ENCODE peak calls at places on chromosome 11, in five cellular contexts. One of them, this sample, is unnamed.

GRCh38 chr11:76939219-76939631 is 78.5 kb downstream of the ACER3 start:
- DNase-seq in heart right ventricle: no peak
- DNase-seq in pancreas: no peak
- DNase-seq in PC-3: peak; percentile 89
- DNase-seq in CD4-positive, alpha-beta memory T cell: no peak
- DNase-seq in this sample: no peak

GRCh38 chr11:126115820-126116319 is 53.2 kb upstream of the CDON start:
- DNase-seq in heart right ventricle: peak; percentile 64
- DNase-seq in pancreas: peak; percentile 81
- DNase-seq in PC-3: peak; percentile 88
- DNase-seq in CD4-positive, alpha-beta memory T cell: no peak
- DNase-seq in this sample: no peak

GRCh38 chr11:33317662-33318061 is 60.5 kb downstream of the HIPK3 start:
- DNase-seq in heart right ventricle: no peak
- DNase-seq in pancreas: no peak
- DNase-seq in PC-3: peak; percentile 24
- DNase-seq in CD4-positive, alpha-beta memory T cell: no peak
- DNase-seq in this sample: no peak

GRCh38 chr11:66237867-66238266 is 30.6 kb upstream of the RAB1B start:
- DNase-seq in heart right ventricle: no peak
- DNase-seq in pancreas: no peak
- DNase-seq in PC-3: no peak
- DNase-seq in CD4-positive, alpha-beta memory T cell: no peak
- DNase-seq in this sample: no peak

GRCh38 chr11:93444671-93445073 is 98.5 kb downstream of the SMCO4 start:
- DNase-seq in heart right ventricle: no peak
- DNase-seq in pancreas: no peak
- DNase-seq in PC-3: peak; percentile 96
- DNase-seq in CD4-positive, alpha-beta memory T cell: peak; percentile 34
- DNase-seq in this sample: peak; percentile 49

GRCh38 chr11:78981153-78981552 is 406.5 kb upstream of the NARS2 start:
- DNase-seq in heart right ventricle: no peak
- DNase-seq in pancreas: no peak
- DNase-seq in PC-3: no peak
- DNase-seq in CD4-positive, alpha-beta memory T cell: no peak
- DNase-seq in this sample: no peak

GRCh38 chr11:113398669-113399430 is 11.3 kb downstream of the ANKK1 start:
- DNase-seq in heart right ventricle: no peak
- DNase-seq in pancreas: no peak
- DNase-seq in PC-3: no peak
- DNase-seq in CD4-positive, alpha-beta memory T cell: no peak
- DNase-seq in this sample: no peak

GRCh38 chr11:111310723-111311122 is 12.4 kb downstream of the POU2AF3 start:
- DNase-seq in heart right ventricle: no peak
- DNase-seq in pancreas: no peak
- DNase-seq in PC-3: no peak
- DNase-seq in CD4-positive, alpha-beta memory T cell: no peak
- DNase-seq in this sample: no peak

GRCh38 chr11:126188332-126189108 is 22.9 kb downstream of the RPUSD4 start:
- DNase-seq in heart right ventricle: no peak
- DNase-seq in pancreas: no peak
- DNase-seq in PC-3: no peak
- DNase-seq in CD4-positive, alpha-beta memory T cell: no peak
- DNase-seq in this sample: no peak

GRCh38 chr11:11520231-11521015 is 101.4 kb downstream of the GALNT18 start:
- DNase-seq in heart right ventricle: no peak
- DNase-seq in pancreas: no peak
- DNase-seq in PC-3: no peak
- DNase-seq in CD4-positive, alpha-beta memory T cell: no peak
- DNase-seq in this sample: no peak

GRCh38 chr11:33687733-33688479 is 12.7 kb downstream of the C11orf91 start:
- DNase-seq in heart right ventricle: no peak
- DNase-seq in pancreas: no peak
- DNase-seq in PC-3: peak; percentile 82
- DNase-seq in CD4-positive, alpha-beta memory T cell: no peak
- DNase-seq in this sample: peak; percentile 72

GRCh38 chr11:78961186-78961782 is 386.6 kb upstream of the NARS2 start:
- DNase-seq in heart right ventricle: no peak
- DNase-seq in pancreas: no peak
- DNase-seq in PC-3: peak; percentile 96
- DNase-seq in CD4-positive, alpha-beta memory T cell: no peak
- DNase-seq in this sample: no peak

GRCh38 chr11:83819936-83820549 is 533.9 kb upstream of the CCDC90B start:
- DNase-seq in heart right ventricle: no peak
- DNase-seq in pancreas: no peak
- DNase-seq in PC-3: peak; percentile 80
- DNase-seq in CD4-positive, alpha-beta memory T cell: no peak
- DNase-seq in this sample: no peak

GRCh38 chr11:64553554-64554201 is 37.3 kb upstream of the SLC22A12 start:
- DNase-seq in heart right ventricle: peak; percentile 70
- DNase-seq in pancreas: peak; percentile 73
- DNase-seq in PC-3: peak; percentile 65
- DNase-seq in CD4-positive, alpha-beta memory T cell: peak; percentile 45
- DNase-seq in this sample: peak; percentile 60

GRCh38 chr11:34346551-34346950 is 11.3 kb downstream of the ABTB2 start:
- DNase-seq in heart right ventricle: no peak
- DNase-seq in pancreas: no peak
- DNase-seq in PC-3: no peak
- DNase-seq in CD4-positive, alpha-beta memory T cell: no peak
- DNase-seq in this sample: no peak

GRCh38 chr11:96013459-96014213 is 89.7 kb upstream of the MTMR2 start:
- DNase-seq in heart right ventricle: no peak
- DNase-seq in pancreas: no peak
- DNase-seq in PC-3: no peak
- DNase-seq in CD4-positive, alpha-beta memory T cell: no peak
- DNase-seq in this sample: no peak

GRCh38 chr11:103878646-103879045 is 157.8 kb upstream of the DDI1 start:
- DNase-seq in heart right ventricle: no peak
- DNase-seq in pancreas: no peak
- DNase-seq in PC-3: no peak
- DNase-seq in CD4-positive, alpha-beta memory T cell: no peak
- DNase-seq in this sample: no peak

GRCh38 chr11:35237860-35238715 is 99.1 kb downstream of the CD44 start:
- DNase-seq in heart right ventricle: no peak
- DNase-seq in pancreas: no peak
- DNase-seq in PC-3: peak; percentile 59
- DNase-seq in CD4-positive, alpha-beta memory T cell: peak; percentile 55
- DNase-seq in this sample: peak; percentile 31

GRCh38 chr11:31214337-31214736 is 155.2 kb downstream of the DCDC1 start:
- DNase-seq in heart right ventricle: no peak
- DNase-seq in pancreas: no peak
- DNase-seq in PC-3: no peak
- DNase-seq in CD4-positive, alpha-beta memory T cell: no peak
- DNase-seq in this sample: no peak

GRCh38 chr11:91459840-91460239 is 764.8 kb upstream of the FAT3 start:
- DNase-seq in heart right ventricle: no peak
- DNase-seq in pancreas: no peak
- DNase-seq in PC-3: peak; percentile 57
- DNase-seq in CD4-positive, alpha-beta memory T cell: no peak
- DNase-seq in this sample: no peak

GRCh38 chr11:64415286-64415685 is 56.3 kb downstream of the RPS6KA4 start:
- DNase-seq in heart right ventricle: no peak
- DNase-seq in pancreas: no peak
- DNase-seq in PC-3: no peak
- DNase-seq in CD4-positive, alpha-beta memory T cell: no peak
- DNase-seq in this sample: no peak

GRCh38 chr11:27416568-27417176 is 53.7 kb upstream of the CCDC34 start:
- DNase-seq in heart right ventricle: no peak
- DNase-seq in pancreas: no peak
- DNase-seq in PC-3: peak; percentile 75
- DNase-seq in CD4-positive, alpha-beta memory T cell: no peak
- DNase-seq in this sample: no peak

GRCh38 chr11:130693543-130693942 is 222.7 kb downstream of the SNX19 start:
- DNase-seq in heart right ventricle: no peak
- DNase-seq in pancreas: no peak
- DNase-seq in PC-3: no peak
- DNase-seq in CD4-positive, alpha-beta memory T cell: no peak
- DNase-seq in this sample: no peak

GRCh38 chr11:83092488-83093384 is 21.0 kb upstream of the RAB30 start:
- DNase-seq in heart right ventricle: no peak
- DNase-seq in pancreas: peak; percentile 68
- DNase-seq in PC-3: peak; percentile 96
- DNase-seq in CD4-positive, alpha-beta memory T cell: no peak
- DNase-seq in this sample: no peak

GRCh38 chr11:45400594-45400993 is 114.5 kb upstream of the SYT13 start:
- DNase-seq in heart right ventricle: no peak
- DNase-seq in pancreas: no peak
- DNase-seq in PC-3: peak; percentile 7
- DNase-seq in CD4-positive, alpha-beta memory T cell: no peak
- DNase-seq in this sample: no peak

GRCh38 chr11:121309688-121310087 is 17.1 kb downstream of the SC5D start:
- DNase-seq in heart right ventricle: no peak
- DNase-seq in pancreas: no peak
- DNase-seq in PC-3: no peak
- DNase-seq in CD4-positive, alpha-beta memory T cell: no peak
- DNase-seq in this sample: no peak

GRCh38 chr11:121312483-121312882 is 19.9 kb downstream of the SC5D start:
- DNase-seq in heart right ventricle: no peak
- DNase-seq in pancreas: no peak
- DNase-seq in PC-3: no peak
- DNase-seq in CD4-positive, alpha-beta memory T cell: no peak
- DNase-seq in this sample: no peak

GRCh38 chr11:121310908-121311307 is 18.3 kb downstream of the SC5D start:
- DNase-seq in heart right ventricle: no peak
- DNase-seq in pancreas: no peak
- DNase-seq in PC-3: no peak
- DNase-seq in CD4-positive, alpha-beta memory T cell: no peak
- DNase-seq in this sample: no peak

DNA sequence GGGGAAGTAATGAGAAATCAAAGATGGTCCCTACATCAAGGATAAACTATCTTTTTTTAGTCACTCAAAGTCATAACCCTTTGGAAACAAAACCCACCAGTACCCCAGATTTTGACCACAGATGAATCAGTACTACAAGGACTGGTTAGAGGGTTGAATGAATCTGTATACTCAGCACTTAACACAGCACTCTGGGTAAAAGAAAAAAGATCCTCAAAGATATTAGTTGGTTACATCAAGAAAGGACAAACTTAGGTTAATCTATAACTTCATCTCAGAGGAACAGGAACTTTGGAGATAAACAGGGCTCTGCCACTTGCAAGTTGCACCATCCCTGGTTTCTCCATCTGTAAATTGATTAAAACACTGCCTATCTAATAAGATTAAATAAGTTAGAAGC is 18.8 kb downstream of the SC5D start:
- DNase-seq in heart right ventricle: no peak
- DNase-seq in pancreas: no peak
- DNase-seq in PC-3: no peak
- DNase-seq in CD4-positive, alpha-beta memory T cell: no peak
- DNase-seq in this sample: no peak
- H3K27ac ChIP-seq in heart right ventricle: no peak overlapping the region
- H3K27ac ChIP-seq in pancreas: no peak overlapping the region
- H3K27ac ChIP-seq in PC-3: no peak overlapping the region
- H3K27ac ChIP-seq in CD4-positive, alpha-beta memory T cell: no peak overlapping the region
- H3K27ac ChIP-seq in this sample: no peak overlapping the region

GRCh38 chr11:29612423-29612822 is 404.4 kb downstream of the KCNA4 start:
- DNase-seq in heart right ventricle: no peak
- DNase-seq in pancreas: no peak
- DNase-seq in PC-3: no peak
- DNase-seq in CD4-positive, alpha-beta memory T cell: no peak
- DNase-seq in this sample: no peak

DNA sequence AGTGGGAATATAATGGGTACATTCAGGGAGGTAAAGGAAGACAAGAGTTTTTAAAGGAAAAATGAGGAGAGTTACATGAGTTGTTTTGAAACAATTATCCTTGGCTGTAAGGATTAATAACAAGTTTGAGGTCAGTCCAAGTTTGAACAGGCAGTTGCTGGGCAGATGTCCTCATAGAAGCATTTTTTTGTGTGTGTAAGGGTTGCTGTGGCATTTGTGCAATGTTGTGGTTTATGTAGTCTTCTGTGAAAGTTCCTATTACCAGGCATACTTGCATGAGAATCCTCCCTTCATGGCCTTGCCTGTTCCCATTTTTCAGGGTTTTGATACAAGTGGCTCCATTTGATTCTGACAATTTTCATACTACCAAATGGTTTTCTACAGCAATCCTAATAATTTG is 400.2 kb downstream of the KCNA4 start:
- DNase-seq in heart right ventricle: no peak
- DNase-seq in pancreas: no peak
- DNase-seq in PC-3: no peak
- DNase-seq in CD4-positive, alpha-beta memory T cell: no peak
- DNase-seq in this sample: no peak
- H3K4me3 ChIP-seq in heart right ventricle: no peak overlapping the region
- H3K4me3 ChIP-seq in pancreas: no peak overlapping the region
- H3K4me3 ChIP-seq in PC-3: no peak overlapping the region
- H3K4me3 ChIP-seq in CD4-positive, alpha-beta memory T cell: no peak overlapping the region
- H3K4me3 ChIP-seq in this sample: no peak overlapping the region

GRCh38 chr11:121039971-121040613 is 16.2 kb downstream of the TBCEL start:
- DNase-seq in heart right ventricle: no peak
- DNase-seq in pancreas: no peak
- DNase-seq in PC-3: no peak
- DNase-seq in CD4-positive, alpha-beta memory T cell: no peak
- DNase-seq in this sample: no peak
- H3K27me3 ChIP-seq in heart right ventricle: no peaks in the 10 kb centered on the region
- H3K27me3 ChIP-seq in pancreas: no peaks in the 10 kb centered on the region
- H3K27me3 ChIP-seq in PC-3: no peaks in the 10 kb centered on the region
- H3K27me3 ChIP-seq in CD4-positive, alpha-beta memory T cell: no peaks in the 10 kb centered on the region
- H3K27me3 ChIP-seq in this sample: no peaks in the 10 kb centered on the region

DNA sequence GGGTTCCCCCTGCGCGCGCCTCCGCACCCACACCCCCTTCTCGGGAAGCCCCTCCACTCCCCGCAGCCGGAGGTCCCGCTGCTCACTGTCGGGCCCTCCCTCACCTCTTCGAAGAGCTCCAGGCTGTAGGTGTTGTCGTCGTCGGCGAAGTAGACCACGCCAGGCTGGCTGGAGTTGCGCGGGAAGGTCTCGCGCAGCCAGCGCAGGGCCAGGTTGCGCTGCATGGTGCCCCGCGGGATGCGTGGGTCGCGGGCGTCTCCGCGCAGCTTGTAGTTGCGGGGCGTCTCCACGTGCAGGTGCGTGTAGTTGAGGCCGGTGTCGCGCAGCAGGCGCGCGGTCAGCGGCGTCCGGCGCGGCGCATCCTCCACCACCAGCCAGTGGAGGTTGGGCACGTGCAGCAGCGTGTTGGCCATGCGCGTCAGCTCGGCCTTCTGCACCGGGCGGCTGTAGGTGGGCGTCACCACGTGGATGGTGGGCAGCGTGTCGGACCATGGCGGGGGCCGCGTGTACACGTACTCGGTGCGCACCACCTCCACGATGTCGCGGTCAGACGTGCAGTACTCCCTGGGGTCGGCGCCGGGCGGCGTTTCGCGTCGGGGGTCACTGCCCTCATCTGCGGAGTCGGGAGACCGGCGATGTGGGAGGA is 28.3 kb downstream of the B3GAT1 start:
- DNase-seq in heart right ventricle: no peak
- DNase-seq in pancreas: peak; percentile 13
- DNase-seq in PC-3: no peak
- DNase-seq in CD4-positive, alpha-beta memory T cell: no peak
- DNase-seq in this sample: no peak
- H3K27ac ChIP-seq in heart right ventricle: no peak overlapping the region
- H3K27ac ChIP-seq in pancreas: no peak overlapping the region
- H3K27ac ChIP-seq in PC-3: no peak overlapping the region
- H3K27ac ChIP-seq in CD4-positive, alpha-beta memory T cell: no peak overlapping the region
- H3K27ac ChIP-seq in this sample: no peak overlapping the region

This sample was measured in dorsolateral prefrontal cortex.